ENCODE peak calls at places on chromosomes 13 and 19, in five cellular contexts. One of them, this sample, is unnamed.

GRCh38 chr13:46516624-46517318 is 36.2 kb upstream of the LRCH1 start:
- DNase-seq in neuronal stem cell: no peak
- DNase-seq in iPS-NIHi11: peak
- DNase-seq in left lung: no peak
- DNase-seq in ACHN: no peak
- DNase-seq in this sample: no peak

GRCh38 chr19:55352040-55352439 is 2.5 kb downstream of the COX6B2 start:
- DNase-seq in neuronal stem cell: no peak
- DNase-seq in iPS-NIHi11: no peak
- DNase-seq in left lung: no peak
- DNase-seq in ACHN: no peak
- DNase-seq in this sample: peak

GRCh38 chr19:43474986-43475705 is 9.7 kb upstream of the LYPD3 start:
- DNase-seq in neuronal stem cell: peak
- DNase-seq in iPS-NIHi11: peak
- DNase-seq in left lung: peak
- DNase-seq in ACHN: peak
- DNase-seq in this sample: peak

GRCh38 chr13:19910336-19911072 is 47.1 kb upstream of the ZMYM5 start:
- DNase-seq in neuronal stem cell: no peak
- DNase-seq in iPS-NIHi11: no peak
- DNase-seq in left lung: no peak
- DNase-seq in ACHN: peak
- DNase-seq in this sample: peak

GRCh38 chr13:111005808-111006494 is 91.1 kb upstream of the ANKRD10 start:
- DNase-seq in neuronal stem cell: no peak
- DNase-seq in iPS-NIHi11: no peak
- DNase-seq in left lung: no peak
- DNase-seq in ACHN: no peak
- DNase-seq in this sample: no peak

GRCh38 chr13:40145139-40145538 is 489.7 kb downstream of the COG6 start:
- DNase-seq in neuronal stem cell: no peak
- DNase-seq in iPS-NIHi11: no peak
- DNase-seq in left lung: no peak
- DNase-seq in ACHN: no peak
- DNase-seq in this sample: no peak

GRCh38 chr13:114049026-114049425 is 75.2 kb upstream of the C13orf46 start:
- DNase-seq in neuronal stem cell: no peak
- DNase-seq in iPS-NIHi11: no peak
- DNase-seq in left lung: peak
- DNase-seq in ACHN: no peak
- DNase-seq in this sample: no peak

GRCh38 chr19:56476671-56477428 is at the start of gene ZNF667:
- DNase-seq in neuronal stem cell: peak
- DNase-seq in iPS-NIHi11: no peak
- DNase-seq in left lung: peak
- DNase-seq in ACHN: no peak
- DNase-seq in this sample: no peak

GRCh38 chr13:98978280-98978679 is 416 bp upstream of the DOCK9 start:
- DNase-seq in neuronal stem cell: no peak
- DNase-seq in iPS-NIHi11: no peak
- DNase-seq in left lung: no peak
- DNase-seq in ACHN: peak
- DNase-seq in this sample: no peak

GRCh38 chr13:110479648-110480047 is 81.9 kb downstream of the RAB20 start:
- DNase-seq in neuronal stem cell: no peak
- DNase-seq in iPS-NIHi11: no peak
- DNase-seq in left lung: peak
- DNase-seq in ACHN: no peak
- DNase-seq in this sample: no peak

GRCh38 chr13:53189162-53189561 is 160.5 kb downstream of the OLFM4 start:
- DNase-seq in neuronal stem cell: no peak
- DNase-seq in iPS-NIHi11: no peak
- DNase-seq in left lung: no peak
- DNase-seq in ACHN: no peak
- DNase-seq in this sample: no peak

GRCh38 chr13:85278851-85279250 is 520.4 kb downstream of the SLITRK6 start:
- DNase-seq in neuronal stem cell: no peak
- DNase-seq in iPS-NIHi11: no peak
- DNase-seq in left lung: no peak
- DNase-seq in ACHN: no peak
- DNase-seq in this sample: no peak

GRCh38 chr13:98540476-98540875 is 36.4 kb downstream of the STK24 start:
- DNase-seq in neuronal stem cell: no peak
- DNase-seq in iPS-NIHi11: no peak
- DNase-seq in left lung: no peak
- DNase-seq in ACHN: no peak
- DNase-seq in this sample: no peak

GRCh38 chr13:107450931-107451330 is 764.4 kb downstream of the LIG4 start:
- DNase-seq in neuronal stem cell: no peak
- DNase-seq in iPS-NIHi11: no peak
- DNase-seq in left lung: peak
- DNase-seq in ACHN: peak
- DNase-seq in this sample: no peak

GRCh38 chr19:50384685-50385535 is 763 bp downstream of the POLD1 start:
- DNase-seq in neuronal stem cell: peak
- DNase-seq in iPS-NIHi11: no peak
- DNase-seq in left lung: no peak
- DNase-seq in ACHN: no peak
- DNase-seq in this sample: no peak

GRCh38 chr19:31408460-31409124 is 59.4 kb upstream of the TSHZ3 start:
- DNase-seq in neuronal stem cell: no peak
- DNase-seq in iPS-NIHi11: no peak
- DNase-seq in left lung: no peak
- DNase-seq in ACHN: peak
- DNase-seq in this sample: no peak

GRCh38 chr19:2683430-2683995 is 19.0 kb downstream of the GNG7 start:
- DNase-seq in neuronal stem cell: no peak
- DNase-seq in iPS-NIHi11: no peak
- DNase-seq in left lung: no peak
- DNase-seq in ACHN: no peak
- DNase-seq in this sample: no peak

GRCh38 chr13:41546372-41547252 is 89.3 kb downstream of the RGCC start:
- DNase-seq in neuronal stem cell: no peak
- DNase-seq in iPS-NIHi11: no peak
- DNase-seq in left lung: no peak
- DNase-seq in ACHN: peak
- DNase-seq in this sample: no peak

GRCh38 chr19:46866407-46867132 is 5.8 kb downstream of the ARHGAP35 start:
- DNase-seq in neuronal stem cell: no peak
- DNase-seq in iPS-NIHi11: no peak
- DNase-seq in left lung: no peak
- DNase-seq in ACHN: no peak
- DNase-seq in this sample: no peak

GRCh38 chr13:96849091-96849490 is 145.2 kb downstream of the OXGR1 start:
- DNase-seq in neuronal stem cell: no peak
- DNase-seq in iPS-NIHi11: no peak
- DNase-seq in left lung: no peak
- DNase-seq in ACHN: no peak
- DNase-seq in this sample: no peak

GRCh38 chr13:93640452-93640851 is 413.8 kb downstream of the GPC6 start:
- DNase-seq in neuronal stem cell: no peak
- DNase-seq in iPS-NIHi11: no peak
- DNase-seq in left lung: no peak
- DNase-seq in ACHN: no peak
- DNase-seq in this sample: no peak

GRCh38 chr19:14412436-14413071 is 6.6 kb downstream of the DDX39A start:
- DNase-seq in neuronal stem cell: no peak
- DNase-seq in iPS-NIHi11: no peak
- DNase-seq in left lung: peak
- DNase-seq in ACHN: no peak
- DNase-seq in this sample: no peak

GRCh38 chr13:22194106-22194810 is 523.4 kb downstream of the FGF9 start:
- DNase-seq in neuronal stem cell: no peak
- DNase-seq in iPS-NIHi11: no peak
- DNase-seq in left lung: no peak
- DNase-seq in ACHN: no peak
- DNase-seq in this sample: no peak

GRCh38 chr19:18419195-18419698 is at the start of gene SSBP4:
- DNase-seq in neuronal stem cell: peak
- DNase-seq in iPS-NIHi11: peak
- DNase-seq in left lung: peak
- DNase-seq in ACHN: peak
- DNase-seq in this sample: peak

GRCh38 chr19:48810151-48810550 is 678 bp downstream of the BCAT2 start:
- DNase-seq in neuronal stem cell: no peak
- DNase-seq in iPS-NIHi11: no peak
- DNase-seq in left lung: no peak
- DNase-seq in ACHN: no peak
- DNase-seq in this sample: no peak

GRCh38 chr13:65260938-65261880 is 1968.9 kb downstream of the PCDH9 start:
- DNase-seq in neuronal stem cell: no peak
- DNase-seq in iPS-NIHi11: no peak
- DNase-seq in left lung: no peak
- DNase-seq in ACHN: peak
- DNase-seq in this sample: no peak

GRCh38 chr13:109654341-109655205 is 131.8 kb downstream of the IRS2 start:
- DNase-seq in neuronal stem cell: no peak
- DNase-seq in iPS-NIHi11: no peak
- DNase-seq in left lung: no peak
- DNase-seq in ACHN: no peak
- DNase-seq in this sample: no peak

GRCh38 chr19:53977429-53977990 is 13.9 kb upstream of the CACNG6 start:
- DNase-seq in neuronal stem cell: peak
- DNase-seq in iPS-NIHi11: peak
- DNase-seq in left lung: no peak
- DNase-seq in ACHN: peak
- DNase-seq in this sample: peak

GRCh38 chr19:45152504-45153338 is 8.1 kb downstream of the NKPD1 start:
- DNase-seq in neuronal stem cell: no peak
- DNase-seq in iPS-NIHi11: peak
- DNase-seq in left lung: no peak
- DNase-seq in ACHN: no peak
- DNase-seq in this sample: no peak

This sample was measured in Calu3.